ENCODE peak calls at places on chromosome 12, in seven cellular contexts. W, R, G, S, P, V and Q are unnamed samples.

GRCh38 chr12:75944097-75944904 is 87.3 kb downstream of the PHLDA1 start:
- DNase-seq in W (no peak), R (no peak), G (no peak), S (no peak), P (peak; percentile 90), V (peak; percentile 95), Q (no peak)

GRCh38 chr12:98422809-98423208 is 92.6 kb upstream of the TMPO start:
- DNase-seq in W (no peak), R (no peak), G (no peak), S (no peak), P (no peak), V (no peak), Q (no peak)

GRCh38 chr12:25557830-25558436 is 4.8 kb upstream of the LMNTD1 start:
- DNase-seq in W (peak; percentile 35), R (no peak), G (no peak), S (no peak), P (peak; percentile 53), V (peak; percentile 43), Q (no peak)

GRCh38 chr12:132171968-132172521 is 27.8 kb downstream of the NOC4L start:
- DNase-seq in W (no peak), R (peak; percentile 51), G (peak; percentile 38), S (no peak), P (no peak), V (no peak), Q (peak; percentile 45)

GRCh38 chr12:54294152-54294913 is 6.5 kb downstream of the NFE2 start:
- DNase-seq in W (no peak), R (peak; percentile 89), G (peak; percentile 68), S (no peak), P (peak; percentile 40), V (no peak), Q (peak; percentile 72)

GRCh38 chr12:57724003-57724935 is 14.3 kb downstream of the AGAP2 start:
- DNase-seq in W (no peak), R (no peak), G (no peak), S (no peak), P (no peak), V (no peak), Q (no peak)

GRCh38 chr12:68446896-68447806 is 115.0 kb upstream of the MDM1 start:
- DNase-seq in W (no peak), R (no peak), G (no peak), S (no peak), P (peak; percentile 19), V (no peak), Q (no peak)

GRCh38 chr12:105457026-105457425 is 126.5 kb downstream of the C12orf75 start:
- DNase-seq in W (no peak), R (no peak), G (no peak), S (no peak), P (no peak), V (peak; percentile 19), Q (no peak)

GRCh38 chr12:54016478-54016964 is 7.7 kb downstream of the HOXC8 start:
- DNase-seq in W (peak; percentile 20), R (peak; percentile 56), G (no peak), S (no peak), P (no peak), V (peak; percentile 11), Q (no peak)

GRCh38 chr12:26062566-26062965 is 62.3 kb downstream of the BHLHE41 start:
- DNase-seq in W (no peak), R (no peak), G (no peak), S (no peak), P (no peak), V (peak; percentile 57), Q (no peak)

GRCh38 chr12:123897221-123897620 is 75.4 kb downstream of the CCDC92 start:
- DNase-seq in W (no peak), R (no peak), G (no peak), S (no peak), P (no peak), V (peak; percentile 72), Q (no peak)

DNA sequence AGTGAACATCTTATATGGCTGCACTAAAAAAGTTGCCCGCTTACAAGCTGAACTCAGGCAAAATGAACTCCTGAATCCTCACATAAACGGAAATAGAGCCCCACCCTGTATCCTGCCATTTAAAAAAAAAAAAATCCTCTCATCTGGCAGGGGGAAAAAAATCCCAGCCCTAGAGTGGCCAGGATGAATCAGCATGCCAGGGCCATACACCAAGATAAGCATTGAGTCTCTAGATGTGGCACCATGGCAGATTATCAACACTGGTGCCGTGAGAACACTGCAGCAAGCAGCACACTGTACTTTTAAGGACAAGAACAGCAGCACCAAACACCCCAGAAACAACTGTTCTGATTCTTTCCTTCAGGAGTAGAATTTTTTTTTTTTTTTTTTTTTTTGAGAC is 65.5 kb downstream of the RASSF3 start:
- DNase-seq in W (no peak), R (no peak), G (no peak), S (no peak), P (no peak), V (no peak), Q (peak; percentile 84)
- H3K4me1 ChIP-seq in W (peaks cover 5% of the 10 kb centered on the region), R (peaks cover 57% of the 10 kb centered on the region), G (peaks cover 95% of the 10 kb centered on the region), S (peaks cover 28% of the 10 kb centered on the region), P (peaks cover 13% of the 10 kb centered on the region), V (peaks cover 23% of the 10 kb centered on the region), Q (peaks cover 11% of the 10 kb centered on the region)

GRCh38 chr12:12461923-12462315 is 100.7 kb downstream of the DUSP16 start:
- DNase-seq in W (no peak), R (no peak), G (no peak), S (no peak), P (no peak), V (no peak), Q (no peak)
- H3K4me1 ChIP-seq in W (no peaks in the 10 kb centered on the region), R (no peaks in the 10 kb centered on the region), G (peaks cover 30% of the 10 kb centered on the region), S (no peaks in the 10 kb centered on the region), P (peaks cover 2% of the 10 kb centered on the region), V (peaks cover 3% of the 10 kb centered on the region), Q (no peaks in the 10 kb centered on the region)

GRCh38 chr12:70217416-70217815 is 25.8 kb upstream of the CNOT2 start:
- DNase-seq in W (no peak), R (no peak), G (no peak), S (no peak), P (no peak), V (no peak), Q (no peak)

GRCh38 chr12:70214972-70215617 is 28.1 kb upstream of the CNOT2 start:
- DNase-seq in W (no peak), R (no peak), G (no peak), S (no peak), P (no peak), V (no peak), Q (no peak)

DNA sequence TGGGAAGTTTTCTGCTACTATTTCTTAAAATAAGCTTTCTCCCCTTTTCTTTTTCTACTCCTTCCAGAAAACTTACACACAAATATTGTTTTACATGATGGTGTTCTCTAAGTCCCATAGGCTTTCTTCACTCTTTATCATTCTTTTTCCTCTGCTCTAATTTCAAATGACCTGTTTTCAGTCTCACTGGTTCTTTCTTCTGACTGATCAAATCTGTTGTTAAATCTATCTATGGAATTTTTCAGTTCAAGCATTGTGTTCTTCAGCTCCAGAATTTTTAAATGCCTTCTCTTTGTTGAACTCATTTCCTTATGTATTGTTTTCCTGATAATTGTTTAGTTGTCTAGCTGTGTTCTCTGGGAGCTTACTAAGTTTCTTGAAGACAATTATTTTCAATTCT is 29.5 kb upstream of the CNOT2 start:
- DNase-seq in W (no peak), R (no peak), G (no peak), S (no peak), P (no peak), V (no peak), Q (no peak)
- H3K4me1 ChIP-seq in W (no peaks in the 10 kb centered on the region), R (no peaks in the 10 kb centered on the region), G (no peaks in the 10 kb centered on the region), S (no peaks in the 10 kb centered on the region), P (no peaks in the 10 kb centered on the region), V (no peaks in the 10 kb centered on the region), Q (no peaks in the 10 kb centered on the region)

DNA sequence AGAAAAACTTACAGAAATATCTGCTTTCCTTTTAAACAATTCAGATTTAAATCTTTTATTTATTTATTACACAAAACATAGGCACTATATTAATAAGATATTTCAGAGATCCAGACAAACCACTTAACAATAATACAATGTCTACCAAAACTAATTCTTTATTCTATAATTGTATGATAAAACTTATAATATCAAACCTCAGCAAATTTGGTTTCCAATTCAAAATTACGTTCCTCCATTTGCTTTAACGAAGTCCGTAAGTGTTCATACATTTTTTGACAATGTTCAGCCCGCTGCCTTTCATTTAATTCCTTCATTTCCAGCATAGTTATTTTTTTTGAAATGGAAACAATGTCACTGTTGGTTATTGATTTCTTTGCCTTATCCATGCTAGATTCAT is 48.3 kb downstream of the CEP290 start:
- DNase-seq in W (no peak), R (no peak), G (no peak), S (no peak), P (no peak), V (no peak), Q (no peak)
- H3K4me1 ChIP-seq in W (no peaks in the 10 kb centered on the region), R (no peaks in the 10 kb centered on the region), G (no peaks in the 10 kb centered on the region), S (no peaks in the 10 kb centered on the region), P (no peaks in the 10 kb centered on the region), V (no peaks in the 10 kb centered on the region), Q (no peaks in the 10 kb centered on the region)

GRCh38 chr12:121917950-121918678 is at the start of gene CFAP251:
- DNase-seq in W (peak; percentile 94), R (peak; percentile 99), G (peak; percentile 99), S (peak; percentile 30), P (peak; percentile 84), V (peak; percentile 58), Q (peak; percentile 99)
- H3K4me1 ChIP-seq in W (peaks cover 5% of the 10 kb centered on the region), R (no peaks in the 10 kb centered on the region), G (peaks cover 9% of the 10 kb centered on the region), S (no peaks in the 10 kb centered on the region), P (no peaks in the 10 kb centered on the region), V (peaks cover 9% of the 10 kb centered on the region), Q (no peaks in the 10 kb centered on the region)

GRCh38 chr12:12803186-12803585 is 10.0 kb upstream of the DDX47 start:
- DNase-seq in W (peak; percentile 90), R (peak; percentile 76), G (peak; percentile 52), S (no peak), P (peak; percentile 90), V (peak; percentile 86), Q (peak; percentile 68)

GRCh38 chr12:12801649-12802048 is 11.5 kb upstream of the DDX47 start:
- DNase-seq in W (no peak), R (no peak), G (no peak), S (no peak), P (no peak), V (no peak), Q (no peak)

GRCh38 chr12:12799163-12799920 is 13.8 kb upstream of the DDX47 start:
- DNase-seq in W (no peak), R (no peak), G (no peak), S (no peak), P (no peak), V (no peak), Q (no peak)

GRCh38 chr12:12798480-12798879 is 13.0 kb downstream of the APOLD1 start:
- DNase-seq in W (no peak), R (no peak), G (no peak), S (no peak), P (no peak), V (no peak), Q (no peak)

GRCh38 chr12:12800406-12801180 is 12.6 kb upstream of the DDX47 start:
- DNase-seq in W (no peak), R (no peak), G (no peak), S (no peak), P (no peak), V (peak; percentile 74), Q (no peak)
- H3K4me1 ChIP-seq in W (no peaks in the 10 kb centered on the region), R (no peaks in the 10 kb centered on the region), G (peaks cover 8% of the 10 kb centered on the region), S (no peaks in the 10 kb centered on the region), P (peaks cover 43% of the 10 kb centered on the region), V (peaks cover 11% of the 10 kb centered on the region), Q (no peaks in the 10 kb centered on the region)

GRCh38 chr12:50527086-50527726 is 22.4 kb downstream of the DIP2B start:
- DNase-seq in W (no peak), R (no peak), G (no peak), S (no peak), P (no peak), V (no peak), Q (no peak)
- H3K4me1 ChIP-seq in W (peaks cover 5% of the 10 kb centered on the region), R (peaks cover 1% of the 10 kb centered on the region), G (peaks cover 28% of the 10 kb centered on the region), S (peaks cover 15% of the 10 kb centered on the region), P (peaks cover 24% of the 10 kb centered on the region), V (peaks cover 3% of the 10 kb centered on the region), Q (no peaks in the 10 kb centered on the region)